ENCODE peak calls at places on chromosomes 11 and 22, in nine cellular contexts. E is AG10803, Q is fibroblast of pulmonary artery, B is lower leg skin, Y is uterus, K is progenitor cell of endocrine pancreas, J is HL-60, A is tibial nerve, F is body of pancreas. I is an unnamed sample.

GRCh38 chr11:100890779-100891178 is 203.7 kb downstream of the ARHGAP42 start:
- DNase-seq in E (peak), K (no peak), F (no peak), Y (no peak), A (no peak), B (no peak), Q (peak), J (no peak), I (no peak)

GRCh38 chr11:35990170-35990569 is 46.3 kb downstream of the LDLRAD3 start:
- DNase-seq in F (no peak), A (no peak), Y (no peak), E (peak), Q (no peak), K (no peak), B (no peak), J (no peak), I (no peak)

GRCh38 chr11:85626496-85626895 is 648 bp downstream of the DLG2 start:
- DNase-seq in Y (peak), F (peak), Q (no peak), J (no peak), B (no peak), E (no peak), A (no peak), K (no peak), I (no peak)

GRCh38 chr11:67355023-67355793 is 1.9 kb upstream of the POLD4 start:
- DNase-seq in K (no peak), E (no peak), Y (no peak), Q (no peak), F (no peak), A (no peak), B (peak), J (no peak), I (no peak)

GRCh38 chr11:62757846-62758788 is 3.3 kb upstream of the POLR2G start:
- DNase-seq in Y (no peak), A (no peak), Q (no peak), B (no peak), J (no peak), K (no peak), E (no peak), F (no peak), I (no peak)

GRCh38 chr11:66361502-66361941 is 10.0 kb downstream of the SLC29A2 start:
- DNase-seq in K (no peak), B (no peak), Q (no peak), J (no peak), A (no peak), E (no peak), Y (no peak), F (no peak), I (no peak)

GRCh38 chr22:21714784-21715183 is 20.8 kb downstream of the YPEL1 start:
- DNase-seq in A (no peak), E (no peak), Q (no peak), F (no peak), B (no peak), K (no peak), Y (no peak), J (no peak), I (no peak)

GRCh38 chr11:75576445-75577049 is 14.5 kb downstream of the SERPINH1 start:
- DNase-seq in K (no peak), F (peak), B (peak), Y (no peak), J (no peak), E (peak), A (peak), Q (peak), I (peak)

GRCh38 chr11:102157219-102157618 is 47.0 kb downstream of the YAP1 start:
- DNase-seq in F (peak), A (no peak), B (peak), Y (peak), J (no peak), Q (peak), K (no peak), E (peak), I (no peak)

GRCh38 chr11:116707250-116707649 is 65.5 kb downstream of the BUD13 start:
- DNase-seq in Q (no peak), A (no peak), Y (no peak), K (no peak), E (no peak), F (peak), J (no peak), B (no peak), I (no peak)

GRCh38 chr22:19663286-19663815 is 51.0 kb upstream of the SEPTIN5 start:
- DNase-seq in J (no peak), F (peak), E (peak), Q (peak), K (no peak), Y (peak), A (no peak), B (no peak), I (no peak)

GRCh38 chr11:59769086-59769485 is 13.9 kb downstream of the STX3 start:
- DNase-seq in K (no peak), E (no peak), Q (peak), A (no peak), F (no peak), J (no peak), Y (no peak), B (no peak), I (no peak)

GRCh38 chr11:111637885-111638284 is 35.6 kb downstream of the SIK2 start:
- DNase-seq in Y (no peak), B (no peak), J (no peak), K (no peak), Q (no peak), F (no peak), E (no peak), A (no peak), I (no peak)

GRCh38 chr22:17969732-17970131 is 54.6 kb downstream of the MICAL3 start:
- DNase-seq in E (peak), Y (no peak), F (no peak), A (no peak), K (no peak), J (no peak), Q (peak), B (no peak), I (no peak)

GRCh38 chr11:123653405-123653996 is 923 bp downstream of the SCN3B start:
- DNase-seq in B (no peak), J (no peak), Q (no peak), K (no peak), F (no peak), Y (no peak), E (no peak), A (no peak), I (peak)

GRCh38 chr22:48782817-48783511 is 1044.7 kb downstream of the BRD1 start:
- DNase-seq in Y (no peak), F (no peak), A (peak), E (no peak), J (no peak), B (peak), K (no peak), Q (no peak), I (peak)
- TF ChIP-seq CTCF in Y (no peak), F (peak), A (peak), E (no peak), J (no peak), B (no peak), K (peak), Q (no peak), I (peak)

GRCh38 chr11:48105096-48105990 is 111.3 kb upstream of the OR4B1 start:
- DNase-seq in Y (no peak), Q (no peak), K (no peak), E (no peak), J (no peak), B (no peak), F (no peak), A (no peak), I (no peak)
- TF ChIP-seq CTCF in Y (no peak), Q (no peak), K (no peak), E (no peak), J (no peak), B (no peak), F (no peak), A (no peak), I (no peak)

DNA sequence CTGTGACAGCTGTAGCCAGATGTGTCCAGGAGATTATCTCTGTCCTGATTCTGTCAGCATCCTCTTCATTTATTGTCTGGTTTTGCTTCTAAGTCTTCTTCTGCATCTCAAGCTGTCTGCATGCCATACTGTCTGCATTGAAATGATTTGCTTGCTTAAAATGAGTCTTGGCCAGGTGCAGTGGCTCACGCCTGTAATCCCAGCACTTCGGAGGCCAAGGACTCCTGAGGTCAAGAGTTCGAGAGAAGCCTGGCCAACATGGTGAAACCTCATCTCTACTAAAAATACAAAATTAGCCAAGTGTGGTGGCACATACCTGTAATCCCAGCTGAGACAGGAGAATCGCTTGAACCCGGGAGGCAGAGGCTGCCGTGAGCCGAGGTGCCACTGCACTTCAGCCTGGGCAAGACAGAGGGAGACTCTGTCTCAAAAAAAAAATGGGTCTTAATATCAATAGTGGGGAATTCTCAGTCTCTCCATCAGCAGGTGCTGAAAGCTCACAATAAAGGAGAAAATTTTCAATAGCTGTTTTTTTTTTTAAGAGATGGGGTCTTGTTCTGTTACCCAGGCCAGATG is 39.2 kb upstream of the AMPD3 start:
- DNase-seq in Y (no peak), Q (no peak), J (no peak), K (no peak), F (no peak), B (no peak), E (no peak), A (no peak), I (no peak)
- TF ChIP-seq CTCF in Y (no peak), Q (no peak), J (no peak), K (no peak), F (no peak), B (no peak), E (no peak), A (no peak), I (no peak)

DNA sequence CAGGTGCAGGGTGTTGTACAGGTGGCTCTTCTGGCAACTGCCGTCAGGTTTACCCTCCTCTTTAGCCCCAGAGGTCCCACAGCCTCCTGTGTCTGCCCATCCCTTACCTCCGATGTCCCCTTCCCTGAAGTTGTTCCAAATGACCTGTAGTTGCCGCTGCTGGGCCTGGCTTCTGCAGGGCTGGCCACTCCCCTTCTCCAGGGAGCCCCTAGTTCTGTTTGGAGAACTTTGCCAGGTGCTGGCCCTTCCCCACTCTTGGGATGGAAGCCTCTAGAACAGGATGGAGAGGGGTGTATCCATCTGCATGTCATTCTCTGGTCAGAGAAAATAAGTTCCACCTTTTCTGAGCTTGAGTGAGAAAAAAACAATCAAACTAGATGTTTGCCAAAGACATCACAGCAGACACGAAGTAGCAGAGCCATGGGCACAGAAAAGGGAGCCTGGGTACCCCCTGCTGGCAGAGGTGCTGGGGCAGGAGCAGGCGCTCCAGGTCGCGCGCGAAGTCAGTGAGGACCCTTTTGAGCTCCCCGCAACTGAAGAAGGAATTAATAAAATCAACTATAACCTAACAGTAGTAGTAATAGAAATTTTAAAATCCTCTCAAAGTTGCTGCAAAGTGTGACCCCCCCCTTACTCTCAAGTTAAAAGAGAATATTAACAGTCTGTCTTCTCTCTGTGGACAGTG is 20.2 kb upstream of the PARVB start:
- DNase-seq in Q (no peak), A (no peak), F (no peak), B (no peak), Y (no peak), E (no peak), J (no peak), K (no peak), I (peak)
- TF ChIP-seq CTCF in Q (peak), A (no peak), F (no peak), B (no peak), Y (no peak), E (no peak), J (no peak), K (no peak), I (no peak)

GRCh38 chr11:88337342-88338222 is at the start of gene CTSC:
- DNase-seq in K (peak), Q (peak), F (peak), B (peak), E (peak), J (peak), Y (peak), A (peak), I (peak)
- TF ChIP-seq CTCF in K (peak), Q (no peak), F (peak), B (no peak), E (no peak), J (no peak), Y (no peak), A (no peak), I (no peak)

I was measured in endothelial cell.